ENCODE peak calls at places on chromosome 12, in five cellular contexts. X is H1, Q is IMR-90, H is neuronal stem cell, A is H9. F is an unnamed sample.

GRCh38 chr12:22406622-22407021 is 72.1 kb upstream of the ST8SIA1 start:
- DNase-seq in X (no peak), Q (no peak), H (no peak), A (no peak), F (no peak)

GRCh38 chr12:96578526-96579125 is 89.2 kb downstream of the CFAP54 start:
- DNase-seq in X (no peak), Q (peak), H (peak), A (no peak), F (peak)

GRCh38 chr12:131004166-131004565 is 50.5 kb downstream of the ADGRD1 start:
- DNase-seq in X (no peak), Q (no peak), H (no peak), A (no peak), F (no peak)

GRCh38 chr12:120490833-120491512 is 4.9 kb upstream of the DYNLL1 start:
- DNase-seq in X (no peak), Q (no peak), H (no peak), A (no peak), F (no peak)

GRCh38 chr12:27504506-27504905 is 19.5 kb upstream of the PPFIBP1 start:
- DNase-seq in X (no peak), Q (peak), H (no peak), A (no peak), F (no peak)

GRCh38 chr12:613996-614726 is 49.1 kb downstream of the NINJ2 start:
- DNase-seq in X (peak), Q (no peak), H (no peak), A (peak), F (peak)

GRCh38 chr12:19196959-19197630 is 67.6 kb downstream of the PLEKHA5 start:
- DNase-seq in X (no peak), Q (peak), H (no peak), A (no peak), F (peak)

GRCh38 chr12:3463927-3464326 is 27.1 kb upstream of the PRMT8 start:
- DNase-seq in X (no peak), Q (no peak), H (no peak), A (no peak), F (no peak)

GRCh38 chr12:3214508-3215365 is 137.6 kb downstream of the TSPAN9 start:
- DNase-seq in X (no peak), Q (no peak), H (no peak), A (peak), F (peak)

GRCh38 chr12:79058342-79058741 is 193.8 kb downstream of the SYT1 start:
- DNase-seq in X (no peak), Q (peak), H (no peak), A (no peak), F (peak)

GRCh38 chr12:120321382-120322202 is 6.0 kb downstream of the PLA2G1B start:
- DNase-seq in X (no peak), Q (no peak), H (no peak), A (no peak), F (no peak)

GRCh38 chr12:94676011-94676709 is 25.8 kb upstream of the TMCC3 start:
- DNase-seq in X (no peak), Q (no peak), H (no peak), A (no peak), F (peak)

GRCh38 chr12:1803736-1804135 is 16.6 kb upstream of the LRTM2 start:
- DNase-seq in X (no peak), Q (no peak), H (no peak), A (no peak), F (no peak)

GRCh38 chr12:15669256-15669948 is 119.8 kb downstream of the EPS8 start:
- DNase-seq in X (no peak), Q (peak), H (no peak), A (no peak), F (no peak)

GRCh38 chr12:131112690-131113290 is 159.1 kb downstream of the ADGRD1 start:
- DNase-seq in X (no peak), Q (no peak), H (no peak), A (no peak), F (no peak)

GRCh38 chr12:48917857-48918537 is 7.3 kb downstream of the FKBP11 start:
- DNase-seq in X (no peak), Q (no peak), H (no peak), A (no peak), F (no peak)

GRCh38 chr12:113582521-113583218 is 111.0 kb upstream of the LHX5 start:
- DNase-seq in X (no peak), Q (no peak), H (no peak), A (no peak), F (peak)

GRCh38 chr12:31362115-31362758 is 36.3 kb upstream of the SINHCAF start:
- DNase-seq in X (peak), Q (no peak), H (peak), A (peak), F (peak)

GRCh38 chr12:1787714-1788113 is 32.7 kb upstream of the LRTM2 start:
- DNase-seq in X (no peak), Q (no peak), H (no peak), A (no peak), F (no peak)

GRCh38 chr12:48925218-48925871 is at the start of gene FKBP11:
- DNase-seq in X (peak), Q (peak), H (no peak), A (peak), F (peak)

GRCh38 chr12:56601503-56601902 is 28.6 kb downstream of the BAZ2A start:
- DNase-seq in X (no peak), Q (no peak), H (no peak), A (peak), F (peak)

GRCh38 chr12:111030800-111031199 is 110.4 kb upstream of the MYL2 start:
- DNase-seq in X (no peak), Q (no peak), H (no peak), A (no peak), F (no peak)

GRCh38 chr12:110869035-110869434 is 22.2 kb downstream of the CCDC63 start:
- DNase-seq in X (no peak), Q (no peak), H (no peak), A (no peak), F (no peak)

GRCh38 chr12:57835366-57836288 is 10.9 kb downstream of the CTDSP2 start:
- DNase-seq in X (no peak), Q (no peak), H (no peak), A (no peak), F (no peak)

GRCh38 chr12:129067482-129067881 is 214.2 kb downstream of the GLT1D1 start:
- DNase-seq in X (no peak), Q (no peak), H (no peak), A (peak), F (peak)

GRCh38 chr12:117072736-117073475 is 26.3 kb downstream of the TESC start:
- DNase-seq in X (no peak), Q (no peak), H (no peak), A (no peak), F (no peak)

GRCh38 chr12:113302925-113303640 is 31.8 kb downstream of the SLC8B1 start:
- DNase-seq in X (no peak), Q (no peak), H (peak), A (no peak), F (peak)

GRCh38 chr12:89353823-89354629 is 1.7 kb upstream of the DUSP6 start:
- DNase-seq in X (peak), Q (peak), H (peak), A (peak), F (peak)

GRCh38 chr12:31773867-31774266 is 45.0 kb upstream of the AMN1 start:
- DNase-seq in X (peak), Q (no peak), H (no peak), A (no peak), F (no peak)

GRCh38 chr12:113005759-113006158 is 27.4 kb downstream of the OAS2 start:
- DNase-seq in X (no peak), Q (no peak), H (no peak), A (no peak), F (peak)

GRCh38 chr12:94640134-94640928 is 10.0 kb downstream of the TMCC3 start:
- DNase-seq in X (no peak), Q (peak), H (no peak), A (no peak), F (no peak)

GRCh38 chr12:106194351-106194750 is 53.5 kb downstream of the CKAP4 start:
- DNase-seq in X (no peak), Q (no peak), H (no peak), A (no peak), F (no peak)

GRCh38 chr12:69513297-69513696 is 43.1 kb downstream of the FRS2 start:
- DNase-seq in X (no peak), Q (no peak), H (no peak), A (no peak), F (no peak)

GRCh38 chr12:663293-663871 is at the start of gene NINJ2:
- DNase-seq in X (no peak), Q (no peak), H (no peak), A (no peak), F (no peak)

GRCh38 chr12:124881123-124881522 is 17.5 kb upstream of the SCARB1 start:
- DNase-seq in X (no peak), Q (no peak), H (no peak), A (no peak), F (no peak)

GRCh38 chr12:24947541-24948451 is 1.1 kb downstream of the BCAT1 start:
- DNase-seq in X (no peak), Q (no peak), H (no peak), A (no peak), F (peak)

GRCh38 chr12:78703820-78704525 is 160.6 kb upstream of the SYT1 start:
- DNase-seq in X (no peak), Q (peak), H (no peak), A (no peak), F (peak)

GRCh38 chr12:117522559-117522958 is 161.1 kb upstream of the NOS1 start:
- DNase-seq in X (no peak), Q (no peak), H (no peak), A (no peak), F (no peak)

GRCh38 chr12:120161852-120162251 is 32.7 kb downstream of the GCN1 start:
- DNase-seq in X (no peak), Q (no peak), H (no peak), A (no peak), F (no peak)

GRCh38 chr12:108360487-108360886 is 21.4 kb upstream of the CMKLR1 start:
- DNase-seq in X (no peak), Q (no peak), H (no peak), A (no peak), F (no peak)
- H3K4me2 ChIP-seq in X (no peak), Q (no peak), H (no peak), A (no peak), F (no peak)

GRCh38 chr12:6167327-6168280 is 32.6 kb upstream of the CD9 start:
- DNase-seq in X (no peak), Q (peak), H (no peak), A (no peak), F (no peak)
- H3K4ac ChIP-seq in X (no peak), Q (peak), H (no peak), A (no peak), F (no peak)

DNA sequence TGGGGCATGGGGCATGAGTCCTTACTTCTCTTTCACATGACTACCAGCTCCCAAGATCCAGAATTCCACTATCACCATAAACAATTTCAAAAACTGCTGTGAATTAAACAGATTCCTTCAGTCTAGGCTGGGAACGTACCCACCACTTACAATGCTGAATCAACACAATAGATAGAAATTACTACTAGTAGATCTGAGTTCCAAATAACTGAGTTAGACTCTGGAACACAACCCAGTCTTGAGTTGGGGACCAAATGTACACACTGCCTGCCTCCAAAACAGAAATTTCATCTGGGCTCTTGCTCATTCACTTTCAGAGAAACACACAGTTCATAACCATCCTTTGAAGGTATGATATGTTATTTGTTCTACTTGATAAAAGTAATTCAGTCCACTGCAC is 8.9 kb downstream of the CORO1C start:
- DNase-seq in X (no peak), Q (no peak), H (no peak), A (no peak), F (no peak)
- H3K23ac ChIP-seq in X (no peak), Q (peak), H (no peak), A (no peak), F (no peak)

GRCh38 chr12:92094751-92095161 is 50.9 kb downstream of the BTG1 start:
- DNase-seq in X (no peak), Q (peak), H (no peak), A (no peak), F (peak)
- H3K4me2 ChIP-seq in X (no peak), Q (peak), H (no peak), A (no peak), F (no peak)

DNA sequence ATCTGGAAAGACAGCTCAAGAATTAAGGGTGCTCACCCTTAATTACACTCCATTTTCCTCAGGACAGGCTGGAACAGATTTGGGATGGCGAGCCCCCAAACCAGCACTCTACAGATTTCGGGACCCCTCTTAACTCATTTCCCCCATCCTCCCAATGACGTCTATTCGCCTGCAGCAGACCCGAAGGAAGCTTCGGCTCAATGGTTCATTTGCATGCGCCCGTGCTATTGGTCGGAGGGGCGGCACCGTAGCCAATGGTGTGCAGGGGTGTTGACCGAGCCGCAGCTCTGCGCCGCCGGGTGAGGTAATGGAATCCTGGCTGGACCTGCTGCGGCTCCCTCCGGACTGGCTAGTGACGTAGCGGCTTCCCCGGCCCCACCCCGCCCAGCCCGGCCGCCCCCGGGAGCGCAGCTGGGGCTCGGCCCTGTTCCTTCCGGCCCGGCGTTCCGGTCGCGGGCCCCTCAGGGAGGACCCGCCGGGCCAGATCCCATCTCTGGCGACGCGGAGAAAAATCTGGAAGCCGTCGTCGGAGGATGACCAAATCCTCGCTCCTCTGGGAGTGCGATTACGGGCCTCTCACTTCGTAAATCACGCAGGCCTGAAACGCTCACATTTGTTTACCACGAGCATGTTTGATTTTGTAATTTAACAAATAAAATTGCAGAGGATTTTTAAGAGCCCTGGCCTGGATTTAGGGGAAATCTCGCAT is 18.3 kb upstream of the NR4A1 start:
- DNase-seq in X (peak), Q (peak), H (peak), A (peak), F (peak)
- H3K4ac ChIP-seq in X (no peak), Q (peak), H (no peak), A (peak), F (peak)

GRCh38 chr12:72380441-72380840 is 108.3 kb downstream of the TRHDE start:
- DNase-seq in X (no peak), Q (no peak), H (no peak), A (no peak), F (no peak)
- H3K23ac ChIP-seq in X (no peak), Q (no peak), H (no peak), A (no peak), F (no peak)

GRCh38 chr12:47828967-47829482 is 9.3 kb upstream of the HDAC7 start:
- DNase-seq in X (no peak), Q (peak), H (no peak), A (peak), F (peak)
- H3K4me2 ChIP-seq in X (peak), Q (no peak), H (no peak), A (peak), F (no peak)

DNA sequence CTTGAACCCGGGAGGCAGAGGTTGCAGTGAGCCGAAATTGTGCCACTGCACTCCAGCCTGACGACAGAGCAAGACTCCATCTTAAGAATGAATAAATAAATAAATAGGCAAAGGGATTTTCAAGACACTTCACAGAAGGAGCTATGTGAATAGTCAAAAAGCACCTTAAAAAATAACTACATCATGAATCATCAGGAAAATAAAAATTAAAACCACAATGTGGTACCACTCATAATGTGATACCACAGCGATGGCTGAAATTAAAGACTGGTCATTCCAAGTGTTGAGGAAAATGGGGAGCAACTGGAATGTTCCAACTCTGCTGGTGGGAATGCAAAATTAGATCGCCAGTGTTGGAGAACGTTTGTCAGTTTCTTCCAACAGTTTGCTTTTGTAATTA is 93.1 kb upstream of the TBX3 start:
- DNase-seq in X (no peak), Q (peak), H (no peak), A (no peak), F (no peak)
- H3K4ac ChIP-seq in X (no peak), Q (no peak), H (no peak), A (no peak), F (no peak)

GRCh38 chr12:132710422-132711168 is at the start of gene PGAM5:
- DNase-seq in X (peak), Q (peak), H (peak), A (peak), F (peak)
- H3K23ac ChIP-seq in X (no peak), Q (peak), H (peak), A (no peak), F (peak)

GRCh38 chr12:53993397-53994267 is 6.3 kb upstream of the HOXC9 start:
- DNase-seq in X (no peak), Q (no peak), H (no peak), A (no peak), F (no peak)
- H3K4me2 ChIP-seq in X (no peak), Q (no peak), H (no peak), A (no peak), F (no peak)

F was measured in mesendoderm.